ENCODE peak calls at places on chromosomes 3 and 15, in six cellular contexts. W, Z, M, C, B and U are unnamed samples. For H3K4me1, the result is how much of the 10 kb centered on the place peaks cover.

GRCh38 chr3:174986685-174987084 is 127.6 kb downstream of the NAALADL2 start:
- DNase-seq in W (no peak), M (no peak), C (no peak), B (no peak), Z (no peak), U (no peak)

GRCh38 chr3:133329626-133330025 is 70.2 kb upstream of the BFSP2 start:
- DNase-seq in B (no peak), W (no peak), C (no peak), M (no peak), Z (no peak), U (no peak)

GRCh38 chr15:70142322-70143191 is 44.8 kb upstream of the TLE3 start:
- DNase-seq in W (no peak), Z (peak), C (no peak), B (no peak), M (no peak), U (no peak)

GRCh38 chr3:46509661-46510187 is 11.9 kb downstream of the RTP3 start:
- DNase-seq in W (no peak), C (no peak), M (no peak), B (no peak), Z (no peak), U (no peak)

GRCh38 chr15:91279481-91279880 is 179.4 kb downstream of the SV2B start:
- DNase-seq in B (no peak), Z (no peak), M (no peak), W (no peak), C (no peak), U (no peak)

GRCh38 chr3:157573281-157573680 is 70.1 kb upstream of the VEPH1 start:
- DNase-seq in B (no peak), W (no peak), Z (no peak), C (no peak), M (no peak), U (no peak)

GRCh38 chr3:53841296-53841695 is 4.9 kb downstream of the CHDH start:
- DNase-seq in C (no peak), Z (no peak), M (peak), W (no peak), B (no peak), U (no peak)

GRCh38 chr3:105823149-105823866 is 45.5 kb downstream of the CBLB start:
- DNase-seq in Z (no peak), W (peak), B (no peak), C (no peak), M (no peak), U (peak)

GRCh38 chr3:13141991-13142412 is 68.8 kb upstream of the IQSEC1 start:
- DNase-seq in B (peak), Z (no peak), C (no peak), M (no peak), W (no peak), U (peak)

GRCh38 chr3:156176629-156177210 is 56.3 kb downstream of the KCNAB1 start:
- DNase-seq in W (no peak), Z (no peak), M (no peak), C (no peak), B (no peak), U (no peak)

GRCh38 chr3:48437812-48438211 is 2.1 kb downstream of the CCDC51 start:
- DNase-seq in B (no peak), Z (no peak), W (no peak), C (no peak), M (no peak), U (no peak)

GRCh38 chr15:96261575-96262034 is 68.9 kb upstream of the NR2F2 start:
- DNase-seq in Z (no peak), C (no peak), B (no peak), M (no peak), W (no peak), U (no peak)

GRCh38 chr3:61518590-61518989 is 42.8 kb upstream of the PTPRG start:
- DNase-seq in M (no peak), Z (no peak), C (no peak), B (no peak), W (no peak), U (no peak)

GRCh38 chr3:114307841-114308228 is 14.0 kb downstream of the TIGIT start:
- DNase-seq in B (no peak), C (no peak), W (no peak), Z (no peak), M (no peak), U (no peak)
- H3K4me1 ChIP-seq in B (under half), C (under half), W (under half), Z (under half), M (under half), U (under half)

GRCh38 chr15:85397151-85397550 is 16.7 kb downstream of the AKAP13 start:
- DNase-seq in C (no peak), M (no peak), Z (no peak), B (no peak), W (no peak), U (no peak)

GRCh38 chr15:85396554-85396953 is 16.2 kb downstream of the AKAP13 start:
- DNase-seq in W (no peak), B (no peak), M (no peak), Z (no peak), C (no peak), U (no peak)

GRCh38 chr15:85393206-85393605 is 12.8 kb downstream of the AKAP13 start:
- DNase-seq in M (no peak), B (no peak), W (no peak), Z (no peak), C (no peak), U (no peak)

GRCh38 chr15:85397926-85398325 is 17.5 kb downstream of the AKAP13 start:
- DNase-seq in M (no peak), Z (no peak), W (no peak), B (no peak), C (no peak), U (no peak)

DNA sequence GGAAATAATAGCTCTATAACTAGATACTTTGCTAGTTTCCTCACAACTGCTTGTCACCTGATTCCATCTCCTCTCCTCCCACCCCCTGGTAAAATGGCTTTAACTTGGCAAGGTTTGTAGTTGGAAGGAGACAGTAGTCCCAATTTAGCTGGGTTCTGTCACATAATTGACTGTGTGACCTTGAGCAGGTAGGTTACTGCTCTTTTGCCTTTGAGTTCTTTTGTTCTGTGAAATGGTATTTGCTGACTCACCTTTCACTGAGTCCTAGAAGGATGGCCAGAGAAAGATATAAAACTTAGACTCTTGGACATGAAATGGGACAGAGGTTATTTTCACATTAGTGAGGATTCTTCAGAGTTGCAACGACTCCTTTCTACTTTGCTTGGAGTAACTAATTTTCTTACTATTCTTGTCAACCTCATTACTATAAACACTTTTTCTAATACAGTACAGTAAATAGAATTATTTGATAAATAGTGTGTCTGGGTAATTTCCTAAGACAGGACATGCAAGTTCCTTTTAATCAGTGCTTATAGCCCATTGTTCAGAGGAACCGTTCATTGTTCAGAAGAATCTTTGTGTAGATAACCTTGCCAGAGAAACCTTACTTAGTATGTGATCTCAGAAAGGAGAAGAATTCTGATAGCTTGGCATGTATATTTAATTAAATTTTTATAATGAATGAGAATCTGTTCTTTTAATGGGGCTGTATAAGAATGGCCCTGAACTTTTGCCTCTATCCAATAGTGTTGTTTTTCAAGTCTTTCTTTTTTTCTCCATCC is 14.3 kb downstream of the AKAP13 start:
- DNase-seq in M (no peak), C (no peak), B (no peak), W (no peak), Z (no peak), U (no peak)
- H3K4me1 ChIP-seq in M (under half), C (under half), B (under half), W (under half), Z (half or more), U (under half)

GRCh38 chr15:40928351-40928974 is 677 bp upstream of the DLL4 start:
- DNase-seq in C (no peak), B (no peak), W (no peak), M (peak), Z (peak), U (no peak)
- H3K4me1 ChIP-seq in C (under half), B (under half), W (under half), M (under half), Z (under half), U (under half)

GRCh38 chr3:5784656-5785055 is 597.1 kb downstream of the EDEM1 start:
- DNase-seq in W (no peak), M (no peak), Z (no peak), B (no peak), C (no peak), U (no peak)
- H3K4me1 ChIP-seq in W (under half), M (under half), Z (under half), B (under half), C (under half), U (under half)